ENCODE peak calls at places on chromosomes 5 and 9, in six cellular contexts. L, G, B, Q, E and Z are unnamed samples.

GRCh38 chr5:128085413-128085812 is 1.8 kb downstream of the SLC12A2 start:
- DNase-seq in L (no peak), G (no peak), B (no peak), Q (no peak), E (no peak), Z (no peak)

GRCh38 chr5:203246-203645 is 12.0 kb downstream of the LRRC14B start:
- DNase-seq in L (no peak), G (no peak), B (no peak), Q (no peak), E (no peak), Z (no peak)

GRCh38 chr9:19137282-19137681 is 10.0 kb upstream of the PLIN2 start:
- DNase-seq in L (no peak), G (no peak), B (no peak), Q (no peak), E (no peak), Z (no peak)

GRCh38 chr5:17223375-17224185 is 6.1 kb downstream of the BASP1 start:
- DNase-seq in L (no peak), G (no peak), B (no peak), Q (no peak), E (no peak), Z (no peak)

GRCh38 chr5:31413030-31413812 is 118.7 kb downstream of the DROSHA start:
- DNase-seq in L (no peak), G (no peak), B (no peak), Q (no peak), E (no peak), Z (no peak)

GRCh38 chr5:5141625-5142527 is 1.7 kb downstream of the ADAMTS16 start:
- DNase-seq in L (no peak), G (peak), B (peak), Q (peak), E (no peak), Z (peak)

GRCh38 chr9:70229026-70229425 is 29.8 kb upstream of the SMC5 start:
- DNase-seq in L (no peak), G (peak), B (no peak), Q (no peak), E (no peak), Z (no peak)

GRCh38 chr5:7209583-7210139 is 186.3 kb upstream of the ADCY2 start:
- DNase-seq in L (no peak), G (no peak), B (no peak), Q (no peak), E (no peak), Z (no peak)

GRCh38 chr9:27799326-27799725 is 226.0 kb upstream of the C9orf72 start:
- DNase-seq in L (no peak), G (no peak), B (no peak), Q (no peak), E (no peak), Z (no peak)

GRCh38 chr5:83434929-83435328 is 36.6 kb upstream of the VCAN start:
- DNase-seq in L (no peak), G (no peak), B (no peak), Q (no peak), E (no peak), Z (no peak)

GRCh38 chr5:58891072-58891970 is 308.4 kb downstream of the RAB3C start:
- DNase-seq in L (peak), G (peak), B (peak), Q (peak), E (no peak), Z (peak)

GRCh38 chr5:132456553-132457361 is 33.8 kb downstream of the IRF1 start:
- DNase-seq in L (peak), G (no peak), B (no peak), Q (no peak), E (peak), Z (no peak)

GRCh38 chr9:135221951-135222631 is 134.6 kb downstream of the OLFM1 start:
- DNase-seq in L (no peak), G (peak), B (no peak), Q (no peak), E (no peak), Z (no peak)

GRCh38 chr9:36298566-36298965 is 40.3 kb upstream of the GNE start:
- DNase-seq in L (no peak), G (no peak), B (no peak), Q (no peak), E (no peak), Z (no peak)

GRCh38 chr9:78238061-78239038 is 2.5 kb downstream of the CEP78 start:
- DNase-seq in L (no peak), G (no peak), B (no peak), Q (no peak), E (no peak), Z (no peak)

GRCh38 chr9:107312651-107313050 is 29.6 kb downstream of the RAD23B start:
- DNase-seq in L (no peak), G (no peak), B (no peak), Q (peak), E (no peak), Z (no peak)

GRCh38 chr9:5485365-5486085 is 24.8 kb upstream of the PDCD1LG2 start:
- DNase-seq in L (no peak), G (no peak), B (no peak), Q (no peak), E (no peak), Z (no peak)

GRCh38 chr9:78064075-78064474 is 32.5 kb upstream of the GNAQ start:
- DNase-seq in L (no peak), G (no peak), B (no peak), Q (peak), E (no peak), Z (peak)

GRCh38 chr9:98095401-98095800 is 23.6 kb downstream of the TRIM14 start:
- DNase-seq in L (no peak), G (no peak), B (no peak), Q (no peak), E (no peak), Z (no peak)

GRCh38 chr5:16033196-16033925 is 146.2 kb downstream of the MARCHF11 start:
- DNase-seq in L (no peak), G (no peak), B (no peak), Q (no peak), E (no peak), Z (no peak)

GRCh38 chr9:133759946-133760345 is 21.8 kb upstream of the SARDH start:
- DNase-seq in L (no peak), G (no peak), B (no peak), Q (no peak), E (no peak), Z (no peak)

GRCh38 chr5:41960481-41960880 is 35.4 kb downstream of the FBXO4 start:
- DNase-seq in L (no peak), G (no peak), B (no peak), Q (no peak), E (no peak), Z (no peak)

GRCh38 chr9:82147798-82148440 is 159.3 kb downstream of the SPATA31D1 start:
- DNase-seq in L (no peak), G (no peak), B (no peak), Q (no peak), E (no peak), Z (no peak)